ENCODE peak calls at places on chromosome 17, in six cellular contexts. I, S, Q, J, P and H are unnamed samples.

GRCh38 chr17:78780852-78781338 is 1.2 kb downstream of the CYTH1 start:
- DNase-seq in Q (no peak), P (no peak), S (no peak), J (no peak), I (no peak), H (peak)

GRCh38 chr17:77832180-77832560 is 126.3 kb upstream of the TNRC6C start:
- DNase-seq in Q (no peak), S (no peak), I (no peak), J (no peak), P (no peak), H (no peak)

GRCh38 chr17:57499648-57500049 is 243.3 kb downstream of the MSI2 start:
- DNase-seq in I (no peak), Q (no peak), P (no peak), J (peak), S (no peak), H (no peak)

GRCh38 chr17:41457656-41458055 is 9.5 kb downstream of the KRT32 start:
- DNase-seq in J (no peak), I (no peak), S (no peak), P (no peak), Q (no peak), H (no peak)

GRCh38 chr17:37701424-37702020 is 43.3 kb downstream of the HNF1B start:
- DNase-seq in P (peak), S (peak), I (no peak), Q (peak), J (no peak), H (no peak)

GRCh38 chr17:4635823-4636375 is 5.6 kb downstream of the ALOX15 start:
- DNase-seq in S (no peak), Q (peak), J (no peak), P (peak), I (no peak), H (no peak)

GRCh38 chr17:43401293-43401692 is 2.5 kb downstream of the ARL4D start:
- DNase-seq in S (no peak), I (peak), P (no peak), Q (no peak), J (peak), H (peak)

GRCh38 chr17:81734405-81735055 is 22.4 kb downstream of the SLC25A10 start:
- DNase-seq in S (no peak), I (no peak), P (no peak), Q (no peak), J (no peak), H (no peak)

GRCh38 chr17:61361084-61361483 is 38.6 kb upstream of the TBX2 start:
- DNase-seq in P (no peak), S (no peak), I (peak), Q (no peak), J (peak), H (no peak)

GRCh38 chr17:79570653-79571052 is 40.2 kb downstream of the RBFOX3 start:
- DNase-seq in S (no peak), P (no peak), I (no peak), J (no peak), Q (no peak), H (peak)

GRCh38 chr17:66190738-66191606 is 961 bp downstream of the CEP112 start:
- DNase-seq in S (no peak), P (no peak), I (peak), Q (no peak), J (peak), H (no peak)

GRCh38 chr17:66552381-66552780 is 250.0 kb downstream of the PRKCA start:
- DNase-seq in P (no peak), Q (no peak), J (no peak), I (no peak), S (no peak), H (no peak)

GRCh38 chr17:40224707-40225092 is 5.6 kb downstream of the WIPF2 start:
- DNase-seq in S (no peak), Q (no peak), I (no peak), J (peak), P (no peak), H (no peak)

GRCh38 chr17:30958187-30958586 is 12.7 kb upstream of the RNF135 start:
- DNase-seq in Q (peak), I (no peak), P (no peak), S (no peak), J (no peak), H (no peak)

GRCh38 chr17:1228752-1229353 is 41.4 kb upstream of the BHLHA9 start:
- DNase-seq in Q (no peak), I (no peak), S (peak), P (no peak), J (no peak), H (no peak)

GRCh38 chr17:1224330-1224729 is 44.5 kb upstream of the ABR start:
- DNase-seq in J (no peak), I (no peak), S (no peak), P (no peak), Q (no peak), H (no peak)

GRCh38 chr17:1227917-1228751 is 42.1 kb upstream of the BHLHA9 start:
- DNase-seq in S (peak), I (no peak), Q (peak), P (peak), J (no peak), H (no peak)

GRCh38 chr17:1227365-1227764 is 42.9 kb upstream of the BHLHA9 start:
- DNase-seq in S (no peak), P (no peak), Q (no peak), J (no peak), I (no peak), H (no peak)

DNA sequence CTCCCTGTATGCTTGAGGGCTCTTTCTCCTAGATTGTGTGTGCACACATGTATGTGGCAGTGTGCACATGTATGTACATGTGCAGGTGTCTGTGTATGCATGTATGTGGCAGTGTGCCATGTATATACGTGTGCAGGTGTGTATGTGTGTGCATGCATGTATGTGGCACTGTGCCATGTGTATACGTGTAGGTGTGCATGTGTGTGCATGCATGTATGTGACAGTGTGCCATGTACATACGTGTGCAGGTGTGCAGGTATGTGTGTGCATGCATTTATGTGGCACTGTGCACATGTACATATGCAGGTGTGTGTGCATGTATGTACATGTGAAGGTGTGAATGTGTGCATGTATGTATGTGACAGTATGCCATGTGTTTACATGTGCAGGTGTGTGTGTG is 43.9 kb upstream of the BHLHA9 start:
- DNase-seq in I (no peak), J (no peak), P (no peak), Q (no peak), S (no peak), H (no peak)
- TF ChIP-seq CTCF in I (no peak), J (no peak), P (no peak), Q (no peak), S (no peak), H (no peak)

DNA sequence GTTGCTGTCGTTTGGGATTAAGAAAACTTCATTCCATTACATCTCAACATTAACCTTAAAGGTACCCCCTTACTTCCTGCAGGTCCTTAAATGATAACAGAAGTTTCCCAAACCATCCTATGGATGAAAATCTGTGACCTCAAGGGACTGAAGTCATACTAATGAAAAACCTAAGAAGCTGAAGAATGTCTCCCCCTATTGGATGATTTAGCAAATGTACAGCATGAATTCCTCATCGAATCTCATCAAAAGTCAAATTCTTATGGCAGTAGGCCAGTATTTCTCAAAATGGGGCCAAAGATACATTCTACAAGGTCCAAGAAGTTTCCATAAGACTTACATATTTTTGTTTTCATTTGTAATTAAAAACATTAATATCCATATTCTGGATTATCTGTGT is 13.5 kb downstream of the SCO1 start:
- DNase-seq in I (peak), P (no peak), Q (no peak), S (no peak), J (no peak), H (no peak)
- TF ChIP-seq CTCF in I (peak), P (peak), Q (peak), S (peak), J (peak), H (peak)

GRCh38 chr17:10463402-10463801 is 6.0 kb downstream of the MYH4 start:
- DNase-seq in Q (no peak), S (no peak), I (no peak), J (no peak), P (no peak), H (no peak)
- TF ChIP-seq CTCF in Q (no peak), S (no peak), I (no peak), J (no peak), P (peak), H (no peak)

GRCh38 chr17:7239091-7240027 is at the start of gene PHF23:
- DNase-seq in P (peak), S (peak), Q (peak), I (peak), J (peak), H (peak)
- TF ChIP-seq CTCF in P (no peak), S (no peak), Q (no peak), I (peak), J (no peak), H (peak)

GRCh38 chr17:82790391-82790790 is 38.5 kb downstream of the TBCD start:
- DNase-seq in I (no peak), P (no peak), Q (no peak), J (no peak), S (no peak), H (peak)
- TF ChIP-seq CTCF in I (no peak), P (no peak), Q (no peak), J (no peak), S (no peak), H (no peak)

DNA sequence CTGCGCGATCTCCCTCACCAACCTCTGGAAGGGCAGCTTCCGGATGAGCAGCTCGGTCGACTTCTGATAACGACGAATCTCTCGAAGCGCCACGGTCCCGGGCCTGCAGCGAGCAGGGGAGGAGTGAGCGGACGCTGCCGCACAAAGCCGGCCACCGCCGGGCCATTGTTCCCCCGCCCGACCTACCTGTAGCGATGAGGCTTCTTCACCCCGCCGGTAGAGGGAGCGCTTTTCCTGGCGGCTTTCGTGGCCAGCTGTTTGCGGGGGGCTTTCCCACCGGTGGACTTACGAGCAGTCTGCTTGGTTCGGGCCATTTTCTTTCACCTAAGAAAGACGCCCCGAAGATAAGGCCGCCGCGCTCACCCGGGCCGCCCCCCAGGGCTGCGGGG is 5.8 kb upstream of the UNK start:
- DNase-seq in I (no peak), Q (peak), P (peak), J (no peak), S (peak), H (no peak)
- TF ChIP-seq CTCF in I (peak), Q (peak), P (peak), J (peak), S (peak), H (peak)

GRCh38 chr17:76529224-76529642 is 8.3 kb downstream of the CYGB start:
- DNase-seq in Q (peak), I (peak), J (peak), S (no peak), P (no peak), H (no peak)

GRCh38 chr17:76527430-76528111 is 9.9 kb downstream of the CYGB start:
- DNase-seq in P (peak), Q (no peak), J (peak), S (peak), I (no peak), H (no peak)

GRCh38 chr17:76528156-76528527 is 9.4 kb downstream of the CYGB start:
- DNase-seq in S (no peak), J (no peak), I (no peak), Q (no peak), P (no peak), H (no peak)

GRCh38 chr17:76529643-76530488 is 7.6 kb downstream of the CYGB start:
- DNase-seq in S (no peak), P (no peak), Q (no peak), J (peak), I (peak), H (no peak)

DNA sequence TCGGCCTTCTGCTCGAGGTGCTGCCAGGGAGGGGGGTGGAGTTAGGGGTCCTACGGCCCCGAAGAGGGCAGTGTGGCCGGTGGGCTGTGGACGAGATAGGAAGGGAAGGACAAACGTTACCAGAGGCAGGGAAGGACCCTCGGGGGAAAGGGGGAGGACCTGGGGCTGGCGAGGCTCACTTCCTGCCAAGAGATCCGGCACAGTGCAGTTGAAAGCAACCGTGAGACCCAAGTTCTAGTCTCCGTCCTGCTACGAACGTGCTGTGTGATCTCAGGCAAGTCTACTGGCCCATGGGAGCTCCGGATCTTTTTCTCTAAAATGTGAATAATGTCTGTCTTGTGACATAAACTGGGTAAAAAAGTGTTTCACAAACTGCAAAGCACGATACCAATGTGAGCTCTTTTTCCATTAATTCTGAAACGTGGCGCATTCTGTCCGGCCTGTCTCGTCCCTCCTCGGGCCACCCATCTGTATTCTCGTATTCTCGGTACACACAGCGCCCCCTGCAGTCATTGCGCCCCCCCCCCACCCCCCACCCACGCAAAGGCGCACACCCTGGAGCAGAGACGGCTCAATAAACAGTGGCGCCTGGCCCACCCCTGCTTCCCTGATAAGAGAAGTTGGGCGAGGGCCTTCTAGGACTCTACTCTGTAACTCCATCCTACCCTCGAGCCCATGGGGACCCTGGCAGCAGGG is 8.8 kb downstream of the CYGB start:
- DNase-seq in Q (no peak), I (no peak), P (no peak), S (no peak), J (no peak), H (no peak)
- TF ChIP-seq CTCF in Q (no peak), I (peak), P (peak), S (no peak), J (no peak), H (peak)